ENCODE peak calls at places on chromosomes 6 and 20, in five cellular contexts. F is WERI-Rb-1, K is tibial artery, V is Panc1, G is ascending aorta. I is an unnamed sample. For H3K36me3, the result is how much of the 10 kb centered on the place peaks cover.

GRCh38 chr20:61512475-61512874 is 260.4 kb downstream of the CDH4 start:
- DNase-seq in F (no peak), K (no peak), V (no peak), G (no peak), I (no peak)

GRCh38 chr6:140064371-140064770 is 689.9 kb upstream of the CITED2 start:
- DNase-seq in F (no peak), K (no peak), V (no peak), G (no peak), I (no peak)

GRCh38 chr6:169530762-169531143 is 171.1 kb downstream of the WDR27 start:
- DNase-seq in F (no peak), K (no peak), V (no peak), G (no peak), I (no peak)

GRCh38 chr6:141335889-141336288 is 796.8 kb upstream of the GJE1 start:
- DNase-seq in F (no peak), K (no peak), V (no peak), G (no peak), I (no peak)

GRCh38 chr20:32537657-32538525 is 47.2 kb downstream of the NOL4L start:
- DNase-seq in F (peak), K (no peak), V (no peak), G (no peak), I (no peak)

GRCh38 chr6:159002432-159003160 is 2.6 kb upstream of the RSPH3 start:
- DNase-seq in F (no peak), K (no peak), V (peak), G (no peak), I (no peak)

GRCh38 chr6:152750694-152751093 is at the start of gene VIP:
- DNase-seq in F (no peak), K (no peak), V (no peak), G (no peak), I (no peak)

GRCh38 chr20:62740286-62741141 is 31.9 kb downstream of the NTSR1 start:
- DNase-seq in F (peak), K (peak), V (peak), G (peak), I (peak)

GRCh38 chr6:80181352-80182081 is 75.0 kb downstream of the BCKDHB start:
- DNase-seq in F (no peak), K (no peak), V (no peak), G (no peak), I (no peak)

GRCh38 chr20:25148982-25149846 is 46.3 kb upstream of the ENTPD6 start:
- DNase-seq in F (no peak), K (no peak), V (no peak), G (no peak), I (no peak)

GRCh38 chr20:20076297-20077065 is 24.1 kb downstream of the CFAP61 start:
- DNase-seq in F (no peak), K (no peak), V (no peak), G (no peak), I (no peak)

GRCh38 chr6:8556370-8557018 is 121.1 kb upstream of the SLC35B3 start:
- DNase-seq in F (no peak), K (no peak), V (peak), G (no peak), I (no peak)

GRCh38 chr20:20488388-20488787 is 120.5 kb downstream of the INSM1 start:
- DNase-seq in F (no peak), K (no peak), V (no peak), G (no peak), I (no peak)

DNA sequence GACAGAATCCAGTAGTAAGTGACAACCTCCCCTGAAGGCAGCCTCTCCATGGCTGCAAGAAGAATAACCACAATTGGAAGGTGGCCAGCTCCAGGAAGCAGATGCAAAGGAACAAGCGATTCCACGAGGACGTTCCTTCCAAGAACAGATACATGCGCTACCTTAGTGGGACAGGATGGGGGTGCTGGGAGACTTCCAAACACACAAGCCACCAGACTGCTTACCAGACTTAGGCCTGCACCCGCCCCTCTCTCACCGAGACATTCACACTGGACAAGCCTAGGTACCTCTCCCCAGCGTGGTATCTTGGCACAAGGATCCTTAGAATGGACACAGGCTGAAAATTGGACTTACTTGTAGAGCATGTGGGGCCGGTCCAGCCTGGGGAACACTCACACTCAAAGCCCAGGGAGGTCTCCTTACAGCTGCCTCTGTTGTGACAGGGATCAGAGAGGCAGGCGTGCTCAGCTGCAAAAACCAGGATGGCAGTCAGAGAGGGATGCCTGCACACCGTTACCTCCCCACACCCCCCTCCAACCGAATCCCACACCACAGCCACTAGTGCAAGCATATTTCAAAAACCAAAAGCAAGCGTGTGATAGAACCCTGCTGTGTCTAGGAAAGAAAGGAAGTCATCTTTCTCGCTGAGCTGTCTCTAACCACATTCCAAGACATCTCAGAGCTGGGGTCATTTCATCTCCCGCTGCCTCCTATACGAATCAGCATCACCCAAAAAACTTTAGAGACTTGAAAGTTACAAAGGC is 22.4 kb downstream of the JAG1 start:
- DNase-seq in F (no peak), K (no peak), V (no peak), G (no peak), I (no peak)
- H3K36me3 ChIP-seq in F (under half), K (half or more), V (under half), G (half or more), I (half or more)

DNA sequence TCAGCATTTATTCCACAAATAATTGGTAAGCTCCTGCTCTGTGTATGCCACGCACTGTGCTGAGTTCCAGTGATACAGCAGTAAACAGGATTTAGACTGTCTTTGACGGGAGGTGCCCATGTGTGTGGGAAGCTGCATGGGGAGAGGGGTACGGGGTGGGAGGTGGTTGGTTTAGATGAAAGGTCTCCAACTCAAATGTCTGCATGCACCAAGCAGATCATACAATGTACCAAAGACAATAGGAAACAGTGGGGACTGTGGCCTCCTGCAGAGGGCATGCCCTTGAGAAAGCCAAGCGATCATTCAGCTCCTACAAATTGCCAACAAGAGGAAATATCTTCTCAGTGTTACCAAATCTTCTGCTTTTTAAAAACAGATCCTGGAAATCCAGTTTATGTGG is 36.1 kb downstream of the SLC22A2 start:
- DNase-seq in F (no peak), K (no peak), V (no peak), G (no peak), I (no peak)
- H3K27ac ChIP-seq in F (no peak), K (peak), V (no peak), G (peak), I (no peak)

GRCh38 chr20:56403465-56403864 is 8.6 kb upstream of the CASS4 start:
- DNase-seq in F (no peak), K (no peak), V (no peak), G (no peak), I (no peak)
- H3K36me3 ChIP-seq in F (half or more), K (half or more), V (half or more), G (half or more), I (half or more)

GRCh38 chr6:12233693-12234551 is 56.2 kb upstream of the EDN1 start:
- DNase-seq in F (peak), K (no peak), V (peak), G (peak), I (no peak)
- H3K27ac ChIP-seq in F (no peak), K (no peak), V (peak), G (no peak), I (no peak)

GRCh38 chr20:5397418-5397817 is 80.7 kb upstream of the PROKR2 start:
- DNase-seq in F (no peak), K (no peak), V (no peak), G (no peak), I (no peak)
- H3K36me3 ChIP-seq in F (under half), K (under half), V (under half), G (under half), I (under half)

DNA sequence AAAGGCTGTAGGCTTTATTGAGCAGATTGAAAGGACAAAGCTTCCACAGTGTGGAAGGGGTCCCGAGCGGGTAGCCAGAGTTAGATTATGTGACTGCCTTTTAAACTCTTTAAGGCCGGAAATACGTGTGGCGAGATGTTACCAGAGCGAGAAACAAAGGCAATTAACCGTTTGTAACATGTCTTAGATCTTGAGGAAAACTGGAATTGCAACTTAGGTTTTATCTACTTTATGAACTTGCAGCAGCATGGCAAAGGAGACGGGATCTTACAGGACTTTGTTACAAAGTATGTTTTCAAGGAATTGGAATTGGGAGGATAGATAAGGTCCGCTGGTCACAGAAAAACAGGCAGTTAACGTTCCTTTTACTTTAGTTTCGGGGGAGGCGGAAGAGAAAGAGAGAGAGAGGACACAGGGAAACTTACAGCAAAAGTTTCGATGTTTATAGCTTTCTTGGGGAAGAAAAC is 594.7 kb upstream of the ADGRB3 start:
- DNase-seq in F (no peak), K (no peak), V (no peak), G (no peak), I (no peak)
- H3K27ac ChIP-seq in F (no peak), K (no peak), V (no peak), G (no peak), I (no peak)

I was measured in right atrium auricular region.